ENCODE peak calls at places on chromosomes 4 and X, in seven cellular contexts. One of them, this sample, is unnamed.

GRCh38 chrX:86133761-86134160 is 14.5 kb upstream of the DACH2 start:
- DNase-seq in ovary: no peak
- DNase-seq in HFF-Myc: no peak
- DNase-seq in GM20000: no peak
- DNase-seq in BJ: no peak
- DNase-seq in tibial artery: no peak
- DNase-seq in HL-60: no peak
- DNase-seq in this sample: no peak

GRCh38 chr4:66840178-66840577 is 705.1 kb downstream of the CENPC start:
- DNase-seq in GM20000: no peak
- DNase-seq in ovary: no peak
- DNase-seq in HL-60: no peak
- DNase-seq in tibial artery: no peak
- DNase-seq in BJ: no peak
- DNase-seq in HFF-Myc: no peak
- DNase-seq in this sample: no peak

GRCh38 chrX:65572971-65573370 is 38.4 kb upstream of the LAS1L start:
- DNase-seq in BJ: no peak
- DNase-seq in tibial artery: no peak
- DNase-seq in HFF-Myc: no peak
- DNase-seq in HL-60: no peak
- DNase-seq in ovary: no peak
- DNase-seq in GM20000: no peak
- DNase-seq in this sample: no peak

GRCh38 chr4:3413675-3414420 is 27.9 kb upstream of the HGFAC start:
- DNase-seq in ovary: peak
- DNase-seq in HL-60: no peak
- DNase-seq in HFF-Myc: no peak
- DNase-seq in tibial artery: peak
- DNase-seq in GM20000: no peak
- DNase-seq in BJ: no peak
- DNase-seq in this sample: peak

GRCh38 chrX:103792916-103793540 is 16.4 kb downstream of the PLP1 start:
- DNase-seq in BJ: peak
- DNase-seq in GM20000: no peak
- DNase-seq in tibial artery: no peak
- DNase-seq in HFF-Myc: no peak
- DNase-seq in HL-60: no peak
- DNase-seq in ovary: no peak
- DNase-seq in this sample: no peak

GRCh38 chr4:9765091-9765490 is 16.3 kb upstream of the DRD5 start:
- DNase-seq in ovary: no peak
- DNase-seq in HFF-Myc: no peak
- DNase-seq in GM20000: peak
- DNase-seq in tibial artery: no peak
- DNase-seq in BJ: no peak
- DNase-seq in HL-60: no peak
- DNase-seq in this sample: peak

GRCh38 chr4:104989363-104989762 is 157.3 kb upstream of the TET2 start:
- DNase-seq in ovary: no peak
- DNase-seq in GM20000: no peak
- DNase-seq in tibial artery: no peak
- DNase-seq in HFF-Myc: no peak
- DNase-seq in BJ: no peak
- DNase-seq in HL-60: no peak
- DNase-seq in this sample: no peak

GRCh38 chr4:62003695-62004094 is 803.6 kb downstream of the ADGRL3 start:
- DNase-seq in tibial artery: no peak
- DNase-seq in HFF-Myc: no peak
- DNase-seq in HL-60: no peak
- DNase-seq in GM20000: no peak
- DNase-seq in ovary: no peak
- DNase-seq in BJ: no peak
- DNase-seq in this sample: no peak

GRCh38 chr4:6087669-6088068 is 69.4 kb upstream of the C4orf50 start:
- DNase-seq in HL-60: no peak
- DNase-seq in ovary: no peak
- DNase-seq in tibial artery: peak
- DNase-seq in HFF-Myc: no peak
- DNase-seq in BJ: no peak
- DNase-seq in GM20000: no peak
- DNase-seq in this sample: peak

GRCh38 chr4:100797791-100798190 is 280.0 kb upstream of the EMCN start:
- DNase-seq in HFF-Myc: no peak
- DNase-seq in BJ: peak
- DNase-seq in ovary: no peak
- DNase-seq in GM20000: no peak
- DNase-seq in tibial artery: no peak
- DNase-seq in HL-60: no peak
- DNase-seq in this sample: no peak

GRCh38 chr4:94582517-94582916 is 130.8 kb downstream of the PDLIM5 start:
- DNase-seq in BJ: no peak
- DNase-seq in ovary: no peak
- DNase-seq in tibial artery: no peak
- DNase-seq in HL-60: no peak
- DNase-seq in GM20000: no peak
- DNase-seq in HFF-Myc: no peak
- DNase-seq in this sample: no peak
- TF ChIP-seq CTCF in BJ: no peak
- TF ChIP-seq CTCF in ovary: no peak
- TF ChIP-seq CTCF in tibial artery: no peak
- TF ChIP-seq CTCF in HL-60: no peak
- TF ChIP-seq CTCF in GM20000: no peak
- TF ChIP-seq CTCF in HFF-Myc: no peak
- TF ChIP-seq CTCF in this sample: no peak

DNA sequence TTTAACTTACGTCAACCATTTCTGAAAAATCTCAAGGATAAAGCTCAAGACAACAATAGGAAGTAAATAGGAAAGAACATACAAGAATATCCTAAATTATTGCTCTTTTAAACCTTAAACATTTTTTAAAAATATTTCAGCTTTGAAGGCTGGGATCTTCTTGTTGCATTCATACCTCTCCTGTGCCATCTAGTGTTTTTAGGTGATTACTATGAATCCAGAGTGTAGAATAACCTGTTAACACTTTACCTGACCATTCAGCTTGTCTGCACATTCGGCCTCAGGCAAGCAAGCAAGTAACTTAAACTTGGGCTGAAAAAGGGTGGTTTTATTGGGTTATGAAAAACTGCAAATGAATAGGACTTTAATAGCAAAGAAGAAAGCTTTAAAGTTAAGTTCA is 507.8 kb upstream of the INTU start:
- DNase-seq in tibial artery: no peak
- DNase-seq in BJ: no peak
- DNase-seq in HFF-Myc: no peak
- DNase-seq in GM20000: no peak
- DNase-seq in ovary: no peak
- DNase-seq in HL-60: no peak
- DNase-seq in this sample: no peak
- TF ChIP-seq CTCF in tibial artery: no peak
- TF ChIP-seq CTCF in BJ: peak
- TF ChIP-seq CTCF in HFF-Myc: no peak
- TF ChIP-seq CTCF in GM20000: no peak
- TF ChIP-seq CTCF in ovary: no peak
- TF ChIP-seq CTCF in HL-60: no peak
- TF ChIP-seq CTCF in this sample: no peak

DNA sequence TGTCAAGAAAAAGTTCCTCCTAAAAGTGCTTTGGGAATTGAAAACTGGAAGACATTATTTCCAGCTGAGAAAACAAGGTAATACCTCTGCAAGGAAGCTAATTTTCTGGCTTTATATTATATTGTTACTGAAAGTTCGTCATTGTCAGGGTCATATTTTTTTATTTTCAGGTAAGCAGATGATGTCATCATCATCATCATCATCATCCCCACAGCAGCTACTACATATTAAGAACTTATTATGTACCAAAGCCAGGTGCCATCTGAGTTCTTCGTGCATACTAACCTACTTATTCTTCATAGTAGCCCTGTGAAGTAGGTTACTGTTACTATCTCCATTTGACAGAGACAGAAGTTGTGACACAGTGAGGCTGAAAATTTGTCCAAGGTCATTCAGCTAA is 52.9 kb upstream of the MND1 start:
- DNase-seq in GM20000: no peak
- DNase-seq in HFF-Myc: no peak
- DNase-seq in HL-60: no peak
- DNase-seq in BJ: no peak
- DNase-seq in tibial artery: no peak
- DNase-seq in ovary: no peak
- DNase-seq in this sample: no peak
- TF ChIP-seq CTCF in GM20000: no peak
- TF ChIP-seq CTCF in HFF-Myc: no peak
- TF ChIP-seq CTCF in HL-60: no peak
- TF ChIP-seq CTCF in BJ: no peak
- TF ChIP-seq CTCF in tibial artery: no peak
- TF ChIP-seq CTCF in ovary: no peak
- TF ChIP-seq CTCF in this sample: no peak

GRCh38 chr4:69832326-69833030 is 27.5 kb downstream of the SULT1E1 start:
- DNase-seq in HL-60: no peak
- DNase-seq in BJ: no peak
- DNase-seq in ovary: no peak
- DNase-seq in GM20000: no peak
- DNase-seq in HFF-Myc: no peak
- DNase-seq in tibial artery: no peak
- DNase-seq in this sample: no peak
- TF ChIP-seq CTCF in HL-60: no peak
- TF ChIP-seq CTCF in BJ: no peak
- TF ChIP-seq CTCF in ovary: no peak
- TF ChIP-seq CTCF in GM20000: no peak
- TF ChIP-seq CTCF in HFF-Myc: no peak
- TF ChIP-seq CTCF in tibial artery: no peak
- TF ChIP-seq CTCF in this sample: no peak

GRCh38 chr4:169618986-169619385 is 1.4 kb upstream of the CLCN3 start:
- DNase-seq in tibial artery: no peak
- DNase-seq in BJ: no peak
- DNase-seq in HL-60: no peak
- DNase-seq in GM20000: no peak
- DNase-seq in HFF-Myc: no peak
- DNase-seq in ovary: no peak
- DNase-seq in this sample: no peak

GRCh38 chr4:169620846-169621228 is 459 bp downstream of the CLCN3 start:
- DNase-seq in HL-60: no peak
- DNase-seq in GM20000: no peak
- DNase-seq in BJ: no peak
- DNase-seq in HFF-Myc: no peak
- DNase-seq in tibial artery: no peak
- DNase-seq in ovary: peak
- DNase-seq in this sample: no peak

GRCh38 chr4:169621754-169622481 is 1.5 kb downstream of the CLCN3 start:
- DNase-seq in tibial artery: no peak
- DNase-seq in GM20000: no peak
- DNase-seq in HL-60: no peak
- DNase-seq in HFF-Myc: no peak
- DNase-seq in BJ: no peak
- DNase-seq in ovary: no peak
- DNase-seq in this sample: no peak

GRCh38 chr4:169619518-169619957 is 840 bp upstream of the CLCN3 start:
- DNase-seq in tibial artery: no peak
- DNase-seq in HL-60: no peak
- DNase-seq in ovary: peak
- DNase-seq in HFF-Myc: no peak
- DNase-seq in BJ: no peak
- DNase-seq in GM20000: peak
- DNase-seq in this sample: no peak

GRCh38 chr4:169619958-169620845 is at the start of gene CLCN3:
- DNase-seq in ovary: peak
- DNase-seq in HFF-Myc: no peak
- DNase-seq in HL-60: peak
- DNase-seq in GM20000: peak
- DNase-seq in tibial artery: peak
- DNase-seq in BJ: peak
- DNase-seq in this sample: peak
- TF ChIP-seq CTCF in ovary: no peak
- TF ChIP-seq CTCF in HFF-Myc: no peak
- TF ChIP-seq CTCF in HL-60: no peak
- TF ChIP-seq CTCF in GM20000: no peak
- TF ChIP-seq CTCF in tibial artery: no peak
- TF ChIP-seq CTCF in BJ: no peak
- TF ChIP-seq CTCF in this sample: no peak

GRCh38 chr4:11496313-11496956 is 67.7 kb upstream of the HS3ST1 start:
- DNase-seq in HL-60: no peak
- DNase-seq in tibial artery: no peak
- DNase-seq in BJ: no peak
- DNase-seq in GM20000: no peak
- DNase-seq in ovary: no peak
- DNase-seq in HFF-Myc: no peak
- DNase-seq in this sample: no peak

GRCh38 chr4:11495291-11495690 is 66.6 kb upstream of the HS3ST1 start:
- DNase-seq in ovary: no peak
- DNase-seq in HL-60: no peak
- DNase-seq in tibial artery: no peak
- DNase-seq in HFF-Myc: no peak
- DNase-seq in BJ: no peak
- DNase-seq in GM20000: no peak
- DNase-seq in this sample: no peak

GRCh38 chr4:11495818-11496217 is 67.1 kb upstream of the HS3ST1 start:
- DNase-seq in tibial artery: no peak
- DNase-seq in BJ: no peak
- DNase-seq in HFF-Myc: no peak
- DNase-seq in ovary: no peak
- DNase-seq in GM20000: no peak
- DNase-seq in HL-60: no peak
- DNase-seq in this sample: no peak

GRCh38 chr4:11497972-11498371 is 69.3 kb upstream of the HS3ST1 start:
- DNase-seq in ovary: no peak
- DNase-seq in tibial artery: no peak
- DNase-seq in HFF-Myc: no peak
- DNase-seq in HL-60: no peak
- DNase-seq in BJ: no peak
- DNase-seq in GM20000: no peak
- DNase-seq in this sample: no peak

GRCh38 chr4:11497212-11497806 is 68.6 kb upstream of the HS3ST1 start:
- DNase-seq in GM20000: no peak
- DNase-seq in HL-60: peak
- DNase-seq in HFF-Myc: no peak
- DNase-seq in tibial artery: no peak
- DNase-seq in BJ: no peak
- DNase-seq in ovary: no peak
- DNase-seq in this sample: no peak
- TF ChIP-seq CTCF in GM20000: no peak
- TF ChIP-seq CTCF in HL-60: peak
- TF ChIP-seq CTCF in HFF-Myc: no peak
- TF ChIP-seq CTCF in tibial artery: no peak
- TF ChIP-seq CTCF in BJ: no peak
- TF ChIP-seq CTCF in ovary: no peak
- TF ChIP-seq CTCF in this sample: no peak

GRCh38 chr4:183443609-183444148 is 757 bp upstream of the CDKN2AIP start:
- DNase-seq in GM20000: no peak
- DNase-seq in ovary: no peak
- DNase-seq in HL-60: no peak
- DNase-seq in tibial artery: no peak
- DNase-seq in HFF-Myc: peak
- DNase-seq in BJ: peak
- DNase-seq in this sample: no peak
- TF ChIP-seq CTCF in GM20000: no peak
- TF ChIP-seq CTCF in ovary: no peak
- TF ChIP-seq CTCF in HL-60: no peak
- TF ChIP-seq CTCF in tibial artery: no peak
- TF ChIP-seq CTCF in HFF-Myc: no peak
- TF ChIP-seq CTCF in BJ: no peak
- TF ChIP-seq CTCF in this sample: no peak

DNA sequence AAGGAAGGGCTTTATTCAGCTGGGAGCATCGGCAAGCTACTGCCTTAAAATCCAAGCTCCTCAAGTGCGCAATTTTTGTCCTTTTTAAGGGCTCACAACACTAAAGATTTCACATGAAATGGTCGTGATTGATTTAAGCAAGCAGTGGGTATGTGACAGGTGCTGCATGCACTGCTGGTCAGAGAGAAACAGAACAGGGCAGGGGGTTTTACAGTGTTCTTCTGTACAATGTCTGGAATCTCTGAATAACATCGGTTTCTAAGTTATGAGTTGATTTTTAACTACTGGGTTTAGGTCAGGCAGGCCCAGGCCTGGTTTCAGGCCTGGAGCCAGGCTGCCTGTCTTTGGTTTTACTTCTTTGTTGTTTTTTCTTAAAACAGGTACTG is 6.0 kb downstream of the UGT2B17 start:
- DNase-seq in ovary: no peak
- DNase-seq in tibial artery: no peak
- DNase-seq in HL-60: no peak
- DNase-seq in HFF-Myc: no peak
- DNase-seq in BJ: no peak
- DNase-seq in GM20000: no peak
- DNase-seq in this sample: no peak
- TF ChIP-seq CTCF in ovary: no peak
- TF ChIP-seq CTCF in tibial artery: no peak
- TF ChIP-seq CTCF in HL-60: no peak
- TF ChIP-seq CTCF in HFF-Myc: no peak
- TF ChIP-seq CTCF in BJ: no peak
- TF ChIP-seq CTCF in GM20000: no peak
- TF ChIP-seq CTCF in this sample: no peak

This sample was measured in glutamatergic neuron.